ENCODE peak calls at places on chromosomes 13 and 19, in ten cellular contexts. S is kidney glomerular epithelial cell; G is activated CD4-positive, alpha-beta T cell treated with anti-CD3 and anti-CD28 coated beads, Interleukin-2, amount 50 U/mL, for 1 hour; P is AG10803; B is activated T-helper 1 cell treated with anti-CD3 and anti-CD28 coated beads, Interleukin-2, amount 50 U/mL, for 16 hours; U is amniotic epithelial cell; F is NCI-H82; K is mucosa of descending colon; D is stimulated activated CD4-positive, alpha-beta T cell treated with anti-CD3 and anti-CD28 coated beads, TNF-alpha, amount 100 ng/mL, for 24 hours; T is activated naive CD8-positive, alpha-beta T cell treated with anti-CD3 and anti-CD28 coated beads for 36 hours. M is an unnamed sample.
A peak's percentile ranks its signal among the peaks of the same experiment; 100 is the strongest.

GRCh38 chr19:44576843-44577565 is 36.4 kb upstream of the IGSF23 start:
- DNase-seq in S (no peak), G (no peak), P (peak; percentile 37), B (no peak), U (peak; percentile 37), F (peak; percentile 75), K (peak; percentile 64), D (no peak), T (peak; percentile 17), M (peak; percentile 47)

GRCh38 chr13:113976711-113977684 is 3.1 kb upstream of the C13orf46 start:
- DNase-seq in S (peak; percentile 46), G (no peak), P (peak; percentile 88), B (no peak), U (peak; percentile 58), F (no peak), K (no peak), D (no peak), T (no peak), M (peak; percentile 68)

GRCh38 chr13:96551540-96551939 is 442.7 kb downstream of the OXGR1 start:
- DNase-seq in S (no peak), G (no peak), P (no peak), B (no peak), U (peak; percentile 50), F (no peak), K (no peak), D (no peak), T (no peak), M (peak; percentile 9)

GRCh38 chr19:35938282-35939224 is 2.4 kb downstream of the LRFN3 start:
- DNase-seq in S (no peak), G (no peak), P (no peak), B (no peak), U (no peak), F (no peak), K (no peak), D (no peak), T (no peak), M (no peak)

GRCh38 chr19:3507371-3508120 is 1.4 kb downstream of the FZR1 start:
- DNase-seq in S (peak; percentile 5), G (peak; percentile 51), P (no peak), B (no peak), U (no peak), F (no peak), K (peak; percentile 41), D (peak; percentile 45), T (peak; percentile 26), M (peak; percentile 18)

GRCh38 chr19:35750167-35750566 is 1.8 kb downstream of the LIN37 start:
- DNase-seq in S (no peak), G (no peak), P (no peak), B (no peak), U (no peak), F (no peak), K (no peak), D (no peak), T (no peak), M (no peak)

GRCh38 chr19:48569814-48570213 is 17.8 kb downstream of the SULT2B1 start:
- DNase-seq in S (no peak), G (no peak), P (peak; percentile 56), B (no peak), U (no peak), F (peak; percentile 92), K (no peak), D (no peak), T (no peak), M (peak; percentile 55)

GRCh38 chr19:18112989-18113478 is 15.5 kb downstream of the MAST3 start:
- DNase-seq in S (peak; percentile 44), G (peak; percentile 77), P (peak; percentile 72), B (peak; percentile 57), U (peak; percentile 66), F (peak; percentile 96), K (peak; percentile 94), D (peak; percentile 81), T (peak; percentile 77), M (peak; percentile 75)

GRCh38 chr13:111865046-111865445 is 201.9 kb upstream of the SOX1 start:
- DNase-seq in S (no peak), G (no peak), P (no peak), B (no peak), U (no peak), F (no peak), K (no peak), D (no peak), T (no peak), M (no peak)

GRCh38 chr13:75908137-75908536 is 272.0 kb downstream of the LMO7 start:
- DNase-seq in S (no peak), G (no peak), P (peak; percentile 17), B (no peak), U (no peak), F (peak; percentile 84), K (no peak), D (no peak), T (no peak), M (peak; percentile 28)

GRCh38 chr19:41939861-41940442 is 11.7 kb upstream of the ERFL start:
- DNase-seq in S (no peak), G (peak; percentile 61), P (no peak), B (no peak), U (no peak), F (peak; percentile 83), K (peak; percentile 52), D (peak; percentile 49), T (peak; percentile 54), M (no peak)

GRCh38 chr19:10968527-10969081 is 7.8 kb downstream of the SMARCA4 start:
- DNase-seq in S (peak; percentile 30), G (no peak), P (no peak), B (no peak), U (no peak), F (no peak), K (peak; percentile 60), D (no peak), T (no peak), M (no peak)

GRCh38 chr19:13430790-13431582 is 75.3 kb downstream of the CACNA1A start:
- DNase-seq in S (peak; percentile 6), G (peak; percentile 44), P (peak; percentile 38), B (peak; percentile 7), U (peak; percentile 5), F (peak; percentile 76), K (peak; percentile 59), D (peak; percentile 54), T (peak; percentile 43), M (peak; percentile 48)

GRCh38 chr19:34269968-34270621 is 15.7 kb downstream of the GARRE1 start:
- DNase-seq in S (peak; percentile 84), G (peak; percentile 69), P (peak; percentile 51), B (peak; percentile 50), U (peak; percentile 43), F (no peak), K (peak; percentile 59), D (peak; percentile 48), T (peak; percentile 60), M (peak; percentile 72)

GRCh38 chr13:30982506-30982905 is 50.0 kb downstream of the TEX26 start:
- DNase-seq in S (no peak), G (no peak), P (no peak), B (no peak), U (no peak), F (no peak), K (no peak), D (no peak), T (no peak), M (no peak)

GRCh38 chr13:110869231-110869804 is 45.6 kb downstream of the ANKRD10 start:
- DNase-seq in S (no peak), G (no peak), P (no peak), B (no peak), U (no peak), F (no peak), K (no peak), D (no peak), T (no peak), M (no peak)

GRCh38 chr19:55242517-55242916 is 14.0 kb upstream of the TMEM86B start:
- DNase-seq in S (no peak), G (no peak), P (no peak), B (no peak), U (no peak), F (no peak), K (no peak), D (no peak), T (no peak), M (no peak)

GRCh38 chr19:1587872-1588271 is 4.8 kb downstream of the MBD3 start:
- DNase-seq in S (no peak), G (no peak), P (no peak), B (no peak), U (no peak), F (peak; percentile 48), K (no peak), D (no peak), T (no peak), M (no peak)